ENCODE peak calls at places on chromosomes 1 and 21, in four cellular contexts. W, O, S and F are unnamed samples.

GRCh38 chr1:153791856-153792253 is 16.6 kb downstream of the SLC27A3 start:
- DNase-seq in O (no peak), W (no peak), S (no peak), F (peak)

GRCh38 chr1:167456500-167456899 is 61.8 kb downstream of the CD247 start:
- DNase-seq in O (no peak), W (no peak), S (no peak), F (no peak)

GRCh38 chr1:47772281-47772680 is 224.9 kb downstream of the TRABD2B start:
- DNase-seq in O (no peak), W (no peak), S (no peak), F (no peak)

GRCh38 chr1:83493633-83494032 is 505.3 kb downstream of the TTLL7 start:
- DNase-seq in S (no peak), W (no peak), O (no peak), F (no peak)

GRCh38 chr1:87853576-87854351 is 525.1 kb downstream of the LMO4 start:
- DNase-seq in O (no peak), W (peak), S (no peak), F (no peak)

GRCh38 chr1:41721039-41721438 is 197.7 kb downstream of the HIVEP3 start:
- DNase-seq in W (no peak), S (no peak), O (no peak), F (no peak)

GRCh38 chr21:44911384-44912157 is 9.1 kb downstream of the ITGB2 start:
- DNase-seq in O (peak), S (no peak), W (peak), F (peak)

GRCh38 chr1:31370021-31370420 is 2.9 kb downstream of the FABP3 start:
- DNase-seq in O (no peak), W (no peak), S (no peak), F (no peak)

GRCh38 chr1:203534526-203534925 is 40.6 kb downstream of the OPTC start:
- DNase-seq in W (no peak), S (no peak), O (no peak), F (peak)

GRCh38 chr21:42609806-42610205 is 43.6 kb upstream of the PDE9A start:
- DNase-seq in O (no peak), S (peak), W (no peak), F (no peak)

GRCh38 chr1:1974834-1975233 is 28.8 kb downstream of the CFAP74 start:
- DNase-seq in O (no peak), S (no peak), W (no peak), F (no peak)

GRCh38 chr1:13642306-13643004 is 57.5 kb upstream of the PRDM2 start:
- DNase-seq in O (no peak), W (no peak), S (no peak), F (no peak)

GRCh38 chr21:46568562-46568961 is 36.3 kb downstream of the S100B start:
- DNase-seq in W (no peak), O (no peak), S (no peak), F (no peak)

GRCh38 chr1:236868625-236869467 is 73.8 kb downstream of the MTR start:
- DNase-seq in S (peak), O (peak), W (peak), F (peak)

GRCh38 chr1:153616144-153616884 is at the start of gene S100A14:
- DNase-seq in S (no peak), W (no peak), O (no peak), F (no peak)

GRCh38 chr1:110605901-110606783 is at the start of gene KCNA2:
- DNase-seq in W (no peak), O (no peak), S (no peak), F (no peak)

GRCh38 chr1:35031103-35031452 is 667 bp downstream of the ZMYM6 start:
- DNase-seq in O (peak), S (no peak), W (peak), F (peak)

GRCh38 chr21:45555557-45556301 is 13.5 kb upstream of the SLC19A1 start:
- DNase-seq in S (peak), W (peak), O (peak), F (peak)

GRCh38 chr21:43210454-43211084 is 41.8 kb downstream of the CRYAA start:
- DNase-seq in W (no peak), S (no peak), O (no peak), F (no peak)

GRCh38 chr1:97457446-97458089 is 463.3 kb downstream of the DPYD start:
- DNase-seq in S (no peak), W (no peak), O (no peak), F (no peak)

GRCh38 chr1:1019122-1019999 is 559 bp upstream of the AGRN start:
- DNase-seq in S (no peak), W (peak), O (peak), F (no peak)

GRCh38 chr1:48450505-48450904 is 21.5 kb downstream of the SPATA6 start:
- DNase-seq in W (no peak), O (no peak), S (no peak), F (no peak)

GRCh38 chr1:119713039-119713537 is 1.4 kb downstream of the PHGDH start:
- DNase-seq in S (no peak), O (no peak), W (no peak), F (no peak)

GRCh38 chr21:37787456-37787855 is 128.8 kb downstream of the KCNJ6 start:
- DNase-seq in O (no peak), W (no peak), S (no peak), F (peak)

GRCh38 chr1:51482881-51483280 is 36.2 kb downstream of the EPS15 start:
- DNase-seq in W (no peak), S (no peak), O (no peak), F (no peak)

GRCh38 chr21:45252448-45252925 is 35.2 kb downstream of the POFUT2 start:
- DNase-seq in S (no peak), O (no peak), W (no peak), F (no peak)

GRCh38 chr1:183361081-183361480 is 57.1 kb downstream of the NMNAT2 start:
- DNase-seq in O (no peak), S (no peak), W (no peak), F (no peak)

GRCh38 chr1:68178821-68179490 is 53.4 kb downstream of the WLS start:
- DNase-seq in W (no peak), S (peak), O (no peak), F (no peak)

GRCh38 chr1:68174173-68175113 is 57.9 kb downstream of the WLS start:
- DNase-seq in O (no peak), W (no peak), S (no peak), F (peak)

GRCh38 chr1:68173283-68174172 is 58.8 kb downstream of the WLS start:
- DNase-seq in O (no peak), S (no peak), W (no peak), F (no peak)

GRCh38 chr1:68180441-68181164 is 51.7 kb downstream of the WLS start:
- DNase-seq in W (no peak), O (no peak), S (no peak), F (no peak)

GRCh38 chr1:68175621-68176398 is 56.5 kb downstream of the WLS start:
- DNase-seq in O (no peak), W (no peak), S (no peak), F (no peak)
- TF ChIP-seq POLR2AphosphoS2 in O (no peak), W (no peak), S (no peak), F (no peak)

GRCh38 chr1:159916240-159917051 is 8.9 kb downstream of the TAGLN2 start:
- DNase-seq in W (no peak), S (no peak), O (peak), F (peak)

GRCh38 chr1:159915571-159916239 is 9.6 kb downstream of the TAGLN2 start:
- DNase-seq in O (no peak), S (no peak), W (no peak), F (no peak)

GRCh38 chr1:159911668-159912067 is 11.7 kb upstream of the CFAP45 start:
- DNase-seq in W (no peak), O (no peak), S (no peak), F (no peak)

GRCh38 chr1:159914252-159915018 is 10.9 kb downstream of the TAGLN2 start:
- DNase-seq in S (no peak), W (no peak), O (no peak), F (no peak)

GRCh38 chr1:159913451-159914192 is 11.7 kb downstream of the TAGLN2 start:
- DNase-seq in W (no peak), S (no peak), O (no peak), F (no peak)
- H3K27ac ChIP-seq in W (no peak), S (no peak), O (no peak), F (peak)

GRCh38 chr1:190634134-190634533 is 156.5 kb upstream of the BRINP3 start:
- DNase-seq in W (no peak), O (no peak), S (no peak), F (no peak)
- TF ChIP-seq CEBPB in W (no peak), O (no peak), S (no peak), F (no peak)

GRCh38 chr1:16924216-16924918 is 2.6 kb downstream of the CROCC start:
- DNase-seq in O (no peak), W (no peak), S (no peak), F (no peak)
- TF ChIP-seq POLR2AphosphoS2 in O (no peak), W (no peak), S (no peak), F (no peak)

GRCh38 chr1:170666661-170667060 is 2.7 kb downstream of the PRRX1 start:
- DNase-seq in O (no peak), S (no peak), W (no peak), F (no peak)

GRCh38 chr1:170664828-170665617 is 1.1 kb downstream of the PRRX1 start:
- DNase-seq in W (no peak), O (no peak), S (no peak), F (no peak)

GRCh38 chr1:170663441-170664282 is at the start of gene PRRX1:
- DNase-seq in O (no peak), W (no peak), S (no peak), F (no peak)

GRCh38 chr1:170664283-170664827 is 424 bp downstream of the PRRX1 start:
- DNase-seq in W (no peak), S (no peak), O (no peak), F (peak)

GRCh38 chr1:170665625-170666024 is 1.7 kb downstream of the PRRX1 start:
- DNase-seq in S (no peak), O (no peak), W (no peak), F (no peak)
- H3K27ac ChIP-seq in S (no peak), O (no peak), W (no peak), F (no peak)

DNA sequence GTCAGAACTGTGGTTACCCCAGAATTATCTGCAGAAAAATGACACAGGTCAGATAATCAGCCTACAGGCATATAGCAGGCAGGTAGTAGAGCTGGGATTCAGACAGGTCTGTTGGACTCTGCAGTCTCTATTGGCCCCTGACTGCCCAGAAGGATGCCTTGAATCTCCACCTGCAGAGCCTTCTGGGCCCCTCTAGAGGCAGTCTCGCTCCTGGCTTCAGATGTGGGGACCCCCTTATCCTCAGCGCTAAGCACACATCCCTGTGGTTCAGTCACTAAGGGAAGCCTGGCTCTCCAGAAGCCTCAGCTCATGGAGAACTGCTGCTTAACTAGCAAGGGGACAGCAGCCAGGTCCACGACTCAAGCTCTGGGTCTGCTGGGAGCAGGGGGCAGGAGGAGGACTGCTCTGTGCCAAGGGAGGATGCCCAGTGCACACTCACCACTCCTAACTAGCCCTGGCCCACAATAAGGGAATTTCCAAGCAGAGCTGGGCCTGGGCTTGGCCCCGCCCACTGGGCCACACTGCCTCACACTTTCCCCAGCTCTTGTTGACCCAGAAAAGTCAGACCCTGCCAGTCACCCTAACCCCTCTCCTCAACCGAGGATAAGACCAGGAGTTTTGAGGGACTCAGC is 18.9 kb downstream of the SLC9A1 start:
- DNase-seq in W (no peak), S (no peak), O (no peak), F (no peak)
- TF ChIP-seq CEBPB in W (no peak), S (no peak), O (no peak), F (no peak)

DNA sequence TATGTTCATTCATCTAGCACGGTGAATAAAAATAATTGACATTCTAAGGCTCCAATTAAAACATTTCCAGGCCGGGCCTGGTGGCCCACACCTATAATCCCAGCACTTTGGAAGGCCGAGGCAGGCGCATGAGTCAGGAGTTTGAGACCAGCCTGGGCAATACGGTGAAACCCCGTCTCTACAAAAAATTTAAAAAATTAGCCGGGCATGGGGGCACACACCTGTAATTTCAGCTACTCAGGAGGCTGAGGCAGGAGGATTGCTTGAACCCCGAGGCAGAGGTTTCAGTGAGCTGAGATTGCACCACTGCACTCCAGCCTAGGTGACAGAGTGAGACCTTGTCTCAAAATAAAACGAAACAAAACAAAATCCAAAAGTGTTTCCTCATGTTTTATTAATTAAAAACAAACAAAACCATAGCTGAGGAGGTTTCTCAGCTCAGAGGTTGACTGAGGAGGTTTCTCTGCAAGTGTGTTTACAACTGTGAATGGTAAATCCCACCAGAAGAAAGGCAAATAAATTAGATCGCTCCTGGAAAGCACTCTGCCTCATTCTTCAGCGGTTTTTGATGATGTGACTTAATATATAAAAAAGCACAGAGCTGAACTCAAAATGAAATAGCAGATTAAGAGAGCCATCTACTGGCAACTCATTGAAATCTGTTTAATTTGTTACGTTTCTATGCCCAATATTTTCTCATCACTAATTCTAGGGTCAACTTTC is 37.7 kb upstream of the ATG4C start:
- DNase-seq in S (no peak), W (peak), O (peak), F (peak)
- TF ChIP-seq POLR2AphosphoS2 in S (no peak), W (no peak), O (no peak), F (no peak)

GRCh38 chr1:67429011-67429527 is 1.1 kb downstream of the SERBP1 start:
- DNase-seq in S (no peak), W (peak), O (no peak), F (no peak)
- H3K27ac ChIP-seq in S (peak), W (peak), O (peak), F (peak)

GRCh38 chr1:102550729-102551384 is 554.1 kb upstream of the OLFM3 start:
- DNase-seq in S (no peak), O (peak), W (peak), F (peak)
- TF ChIP-seq CEBPB in S (no peak), O (no peak), W (no peak), F (no peak)